ENCODE peak calls at places on chromosomes 3 and 15, in five cellular contexts. V is H1, G is stomach, C is sigmoid colon, W is transverse colon. T is an unnamed sample. For H3K36me3, the result is how much of the 10 kb centered on the place peaks cover.

GRCh38 chr3:157755254-157755653 is 252.0 kb upstream of the VEPH1 start:
- DNase-seq in V (no peak), G (no peak), C (no peak), W (no peak), T (no peak)

GRCh38 chr3:24145981-24146822 is 201.1 kb downstream of the NR1D2 start:
- DNase-seq in V (no peak), G (no peak), C (no peak), W (no peak), T (no peak)

GRCh38 chr3:49158108-49158709 is 7.9 kb downstream of the CCDC71 start:
- DNase-seq in V (no peak), G (peak), C (no peak), W (peak), T (no peak)

GRCh38 chr3:24101676-24102168 is 156.6 kb downstream of the NR1D2 start:
- DNase-seq in V (no peak), G (no peak), C (no peak), W (no peak), T (no peak)

GRCh38 chr3:74750901-74751300 is 136.4 kb upstream of the CNTN3 start:
- DNase-seq in V (no peak), G (no peak), C (no peak), W (no peak), T (no peak)

GRCh38 chr15:96334705-96335428 is 4.4 kb downstream of the NR2F2 start:
- DNase-seq in V (no peak), G (no peak), C (no peak), W (peak), T (no peak)

GRCh38 chr15:94269954-94270353 is 38.6 kb downstream of the MCTP2 start:
- DNase-seq in V (no peak), G (no peak), C (no peak), W (no peak), T (no peak)

GRCh38 chr3:44026224-44026865 is 215.3 kb upstream of the TOPAZ1 start:
- DNase-seq in V (no peak), G (no peak), C (no peak), W (no peak), T (no peak)

GRCh38 chr3:141123677-141124410 is 72.7 kb downstream of the SPSB4 start:
- DNase-seq in V (no peak), G (no peak), C (no peak), W (no peak), T (no peak)

GRCh38 chr15:69034352-69034751 is 19.9 kb downstream of the NOX5 start:
- DNase-seq in V (no peak), G (no peak), C (no peak), W (no peak), T (no peak)

GRCh38 chr3:99777708-99778107 is 40.0 kb upstream of the CMSS1 start:
- DNase-seq in V (no peak), G (no peak), C (no peak), W (no peak), T (no peak)

GRCh38 chr3:41117398-41117870 is 81.9 kb upstream of the CTNNB1 start:
- DNase-seq in V (no peak), G (peak), C (peak), W (peak), T (peak)

GRCh38 chr3:177772908-177773557 is 575.8 kb upstream of the TBL1XR1 start:
- DNase-seq in V (no peak), G (no peak), C (no peak), W (no peak), T (no peak)

GRCh38 chr3:197082871-197083270 is 53.3 kb upstream of the MELTF start:
- DNase-seq in V (no peak), G (no peak), C (no peak), W (no peak), T (no peak)

GRCh38 chr15:31080618-31081017 is 20.9 kb downstream of the TRPM1 start:
- DNase-seq in V (peak), G (peak), C (peak), W (peak), T (no peak)

GRCh38 chr3:81378552-81379288 is 382.7 kb downstream of the GBE1 start:
- DNase-seq in V (no peak), G (no peak), C (no peak), W (no peak), T (no peak)

GRCh38 chr3:125602752-125603649 is 7.7 kb upstream of the OSBPL11 start:
- DNase-seq in V (no peak), G (no peak), C (no peak), W (no peak), T (no peak)

GRCh38 chr3:106085998-106086397 is 217.2 kb upstream of the CBLB start:
- DNase-seq in V (no peak), G (no peak), C (no peak), W (no peak), T (no peak)

GRCh38 chr15:70829366-70830166 is 24.4 kb downstream of the LARP6 start:
- DNase-seq in V (no peak), G (no peak), C (no peak), W (no peak), T (no peak)

GRCh38 chr3:120614765-120615164 is 18.6 kb downstream of the NDUFB4 start:
- DNase-seq in V (no peak), G (no peak), C (no peak), W (no peak), T (no peak)

GRCh38 chr3:81452406-81452805 is 309.0 kb downstream of the GBE1 start:
- DNase-seq in V (no peak), G (no peak), C (no peak), W (no peak), T (no peak)

GRCh38 chr3:129047553-129047839 is 13.1 kb upstream of the GP9 start:
- DNase-seq in V (no peak), G (no peak), C (peak), W (no peak), T (no peak)

GRCh38 chr3:28279770-28280169 is 38.4 kb downstream of the CMC1 start:
- DNase-seq in V (no peak), G (no peak), C (no peak), W (no peak), T (no peak)

GRCh38 chr3:28273837-28274236 is 32.4 kb downstream of the CMC1 start:
- DNase-seq in V (no peak), G (no peak), C (no peak), W (no peak), T (no peak)

DNA sequence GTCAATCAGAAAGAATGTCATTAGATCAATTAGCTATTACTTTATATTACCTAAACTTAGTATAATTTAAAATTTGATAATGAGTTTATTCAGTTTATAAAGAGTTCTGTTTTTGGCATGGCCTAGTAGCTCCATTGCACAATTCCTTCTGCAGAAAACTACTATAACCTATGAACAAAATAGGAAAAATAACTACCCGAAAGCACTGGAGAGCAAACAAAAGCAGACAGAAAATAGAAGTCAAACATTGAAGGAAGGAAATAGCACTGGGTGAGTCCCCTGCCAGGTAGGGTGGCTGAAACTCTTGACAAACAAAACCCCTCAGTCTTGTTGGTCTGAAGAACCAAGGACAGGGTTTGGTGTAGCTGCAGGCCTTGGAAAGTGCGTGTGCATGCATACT is 37.5 kb downstream of the CMC1 start:
- DNase-seq in V (no peak), G (no peak), C (no peak), W (no peak), T (no peak)
- H3K27ac ChIP-seq in V (no peak), G (no peak), C (no peak), W (no peak), T (no peak)

GRCh38 chr15:81292516-81293001 is 31.4 kb downstream of the STARD5 start:
- DNase-seq in V (no peak), G (no peak), C (no peak), W (peak), T (no peak)
- TF ChIP-seq POLR2AphosphoS5 in V (no peak), G (no peak), C (no peak), W (peak), T (no peak)

GRCh38 chr15:59099162-59099685 is 5.7 kb upstream of the CCNB2 start:
- DNase-seq in V (no peak), G (no peak), C (no peak), W (no peak), T (no peak)

GRCh38 chr15:59094077-59094476 is 10.9 kb upstream of the CCNB2 start:
- DNase-seq in V (no peak), G (no peak), C (no peak), W (no peak), T (no peak)

DNA sequence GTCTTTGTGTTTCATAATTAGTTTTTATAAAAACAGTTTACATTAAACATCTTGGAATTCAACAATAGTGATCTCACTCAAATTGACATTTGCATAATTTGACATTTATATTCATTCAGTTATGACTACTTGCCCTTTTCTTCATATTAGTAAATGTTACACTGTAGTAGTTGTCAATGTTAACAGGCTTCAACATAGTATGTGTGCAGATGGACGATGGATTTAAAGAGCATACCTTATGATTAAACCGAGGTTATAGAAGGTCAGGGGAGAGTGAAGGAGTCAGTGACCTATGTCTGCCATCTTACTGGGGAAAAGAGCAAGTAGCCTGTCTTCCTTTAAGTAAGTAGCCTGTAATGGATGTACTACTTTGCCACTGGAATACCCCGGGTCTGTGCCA is 8.5 kb upstream of the CCNB2 start:
- DNase-seq in V (no peak), G (no peak), C (no peak), W (no peak), T (no peak)
- H3K36me3 ChIP-seq in V (under half), G (under half), C (under half), W (under half), T (under half)

DNA sequence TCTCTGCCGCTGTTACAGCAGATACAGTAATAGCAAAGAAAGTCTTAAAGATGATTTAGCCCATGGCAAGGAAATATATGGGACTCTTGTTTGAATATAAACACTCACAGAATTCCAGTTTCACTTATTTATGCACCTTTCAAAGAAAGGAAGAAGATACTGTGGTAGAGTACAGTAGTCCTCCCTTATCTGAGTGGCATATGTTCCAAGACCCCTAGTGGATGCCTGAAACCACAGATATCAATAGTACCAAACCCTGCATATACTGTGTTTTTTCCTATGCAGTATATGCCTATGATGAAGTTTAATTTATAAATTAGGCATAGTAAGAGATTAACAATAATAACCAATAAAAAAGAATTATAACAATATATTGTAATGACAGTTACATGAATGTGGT is 8.2 kb downstream of the MAP2K1 start:
- DNase-seq in V (no peak), G (no peak), C (no peak), W (no peak), T (no peak)
- H3K27ac ChIP-seq in V (no peak), G (no peak), C (no peak), W (no peak), T (no peak)

GRCh38 chr15:75453703-75454470 is 2.4 kb upstream of the SIN3A start:
- DNase-seq in V (peak), G (peak), C (peak), W (peak), T (peak)
- TF ChIP-seq POLR2AphosphoS5 in V (peak), G (peak), C (peak), W (peak), T (peak)

GRCh38 chr3:121821421-121822199 is 13.2 kb downstream of the IQCB1 start:
- DNase-seq in V (no peak), G (no peak), C (no peak), W (no peak), T (no peak)

GRCh38 chr3:121822973-121823372 is 11.9 kb downstream of the IQCB1 start:
- DNase-seq in V (no peak), G (no peak), C (no peak), W (no peak), T (no peak)

GRCh38 chr3:121817753-121818152 is 17.1 kb downstream of the IQCB1 start:
- DNase-seq in V (no peak), G (no peak), C (no peak), W (no peak), T (no peak)

GRCh38 chr3:121819236-121819635 is 15.6 kb downstream of the IQCB1 start:
- DNase-seq in V (no peak), G (no peak), C (no peak), W (no peak), T (no peak)

DNA sequence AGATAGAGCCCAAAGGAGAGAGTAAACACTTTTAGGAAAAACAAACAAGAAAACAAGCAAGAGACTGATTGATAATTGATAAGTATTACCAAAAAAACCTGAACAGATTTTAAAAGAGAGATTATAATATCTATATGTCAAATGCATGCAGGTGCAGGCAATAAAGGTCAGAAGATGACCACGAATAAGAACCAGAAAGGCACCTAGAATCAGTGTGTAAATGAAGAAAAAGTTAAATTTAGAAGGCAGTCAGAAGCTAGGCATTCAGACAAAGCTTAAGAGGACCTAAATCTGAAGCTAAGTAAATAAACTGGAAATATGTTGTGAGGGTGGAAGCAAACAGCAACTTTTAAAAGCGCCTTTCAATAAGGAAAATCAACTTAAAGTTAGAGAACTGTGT is 16.3 kb downstream of the IQCB1 start:
- DNase-seq in V (no peak), G (no peak), C (no peak), W (no peak), T (no peak)
- H3K36me3 ChIP-seq in V (under half), G (under half), C (under half), W (under half), T (under half)

DNA sequence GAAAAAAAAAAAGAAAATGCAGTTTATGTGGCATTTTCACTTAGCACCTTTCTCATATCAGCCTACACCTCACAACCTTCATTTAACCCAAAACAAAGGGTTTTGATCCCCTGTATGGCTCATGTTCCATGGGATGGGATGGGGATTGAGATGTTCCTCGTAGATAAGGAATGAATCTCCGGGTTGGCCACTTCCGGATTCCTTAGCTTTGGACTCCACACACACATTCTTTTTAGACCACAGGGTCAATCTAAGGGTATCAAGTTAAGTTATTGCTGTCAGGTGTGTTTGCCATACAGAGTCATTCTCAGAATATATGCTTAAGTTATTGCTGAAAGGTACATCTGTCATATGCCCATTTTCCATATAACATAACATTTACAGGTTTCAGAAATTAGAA is 301.4 kb upstream of the TGFBR2 start:
- DNase-seq in V (no peak), G (no peak), C (no peak), W (no peak), T (no peak)
- H3K27ac ChIP-seq in V (no peak), G (no peak), C (no peak), W (no peak), T (no peak)

DNA sequence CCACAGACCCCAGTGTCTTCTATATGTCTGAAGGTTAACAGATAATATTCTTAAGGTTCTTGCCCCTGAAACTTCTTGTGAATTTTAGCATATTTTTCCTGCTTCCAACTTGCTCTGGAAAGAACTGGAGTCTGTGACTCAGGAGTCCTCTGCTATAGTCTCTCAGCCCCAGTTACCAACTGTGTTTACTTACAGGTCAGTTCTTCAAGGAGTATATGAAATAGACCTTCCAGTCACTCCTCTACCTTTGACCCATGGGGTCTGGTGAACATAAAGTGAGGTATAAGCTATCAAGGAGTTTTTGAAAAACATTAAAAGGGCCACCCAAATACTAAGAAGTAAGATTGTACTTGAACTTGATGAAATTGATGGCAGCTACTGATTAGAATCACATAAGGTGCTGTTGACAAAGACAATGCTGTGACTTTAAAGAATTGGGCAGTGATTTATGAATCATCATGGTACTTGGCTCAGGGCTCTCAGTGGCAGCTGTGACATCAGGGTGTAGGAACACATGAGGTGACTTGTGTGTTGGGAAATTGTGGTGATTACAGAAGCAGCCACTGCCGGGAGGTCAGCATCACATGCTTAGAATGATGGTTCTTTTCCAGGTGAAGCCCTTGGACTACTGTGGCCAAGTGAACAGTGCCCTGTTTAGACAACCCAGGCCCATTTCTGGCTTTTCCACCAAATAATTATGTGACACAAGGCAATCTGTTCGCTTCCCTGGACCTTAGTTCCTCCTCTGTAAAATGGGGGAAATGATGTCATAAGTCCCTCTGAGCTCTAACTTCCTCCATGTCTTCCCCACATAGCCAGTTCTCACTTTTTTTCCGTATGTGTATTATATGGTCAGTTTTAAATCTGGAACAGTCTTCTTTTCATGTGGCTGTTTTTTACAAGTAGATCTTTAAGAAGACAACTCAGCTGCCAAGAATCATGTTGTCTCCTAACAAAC is 139.5 kb upstream of the ROPN1 start:
- DNase-seq in V (no peak), G (no peak), C (no peak), W (no peak), T (no peak)
- TF ChIP-seq POLR2AphosphoS5 in V (no peak), G (peak), C (no peak), W (no peak), T (no peak)

DNA sequence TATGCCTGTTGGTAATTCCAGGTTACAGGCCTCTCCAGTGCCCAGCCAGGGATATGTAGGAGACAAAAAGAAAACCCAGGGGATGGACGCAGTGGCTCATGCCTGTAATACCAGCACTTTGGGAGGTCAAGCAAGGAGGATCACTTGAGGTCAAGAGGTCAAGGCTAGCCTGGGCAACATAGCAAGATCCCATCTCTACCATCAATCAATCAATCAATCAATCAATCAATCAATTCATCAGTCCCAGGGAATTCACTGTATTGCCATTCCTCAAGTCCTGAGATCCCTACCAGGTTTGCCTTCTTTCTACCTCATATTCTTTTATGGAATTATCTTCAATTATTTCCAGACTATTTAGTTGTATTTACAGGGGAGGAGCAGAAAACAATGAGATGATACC is 82.2 kb downstream of the DHX30 start:
- DNase-seq in V (no peak), G (no peak), C (no peak), W (no peak), T (no peak)
- H3K36me3 ChIP-seq in V (under half), G (under half), C (under half), W (under half), T (under half)

GRCh38 chr3:192887701-192888100 is 30.0 kb downstream of the MB21D2 start:
- DNase-seq in V (no peak), G (no peak), C (no peak), W (no peak), T (no peak)

GRCh38 chr3:192888121-192888520 is 29.5 kb downstream of the MB21D2 start:
- DNase-seq in V (no peak), G (no peak), C (no peak), W (no peak), T (no peak)

GRCh38 chr3:192885374-192885773 is 32.3 kb downstream of the MB21D2 start:
- DNase-seq in V (no peak), G (no peak), C (no peak), W (no peak), T (no peak)

GRCh38 chr3:192884831-192885356 is 32.8 kb downstream of the MB21D2 start:
- DNase-seq in V (no peak), G (no peak), C (no peak), W (no peak), T (no peak)

DNA sequence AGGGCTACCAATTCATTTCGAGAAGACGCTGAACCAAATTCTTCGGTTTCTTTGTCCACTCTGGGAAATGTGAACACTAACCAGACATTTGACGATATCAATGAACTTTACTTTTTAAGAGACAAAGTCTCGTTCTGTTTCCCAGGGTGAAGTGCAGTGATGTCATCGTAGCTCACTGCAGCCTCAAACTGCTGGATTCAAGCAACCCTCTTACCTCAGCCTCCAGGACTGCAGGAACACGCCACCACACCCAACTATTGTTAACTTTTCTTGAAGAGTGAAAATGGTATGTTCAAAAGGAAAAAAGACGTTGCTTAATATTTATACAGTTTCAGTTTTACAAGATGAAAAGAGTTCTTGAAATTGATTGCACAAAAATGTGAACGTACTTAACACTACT is 30.6 kb downstream of the MB21D2 start:
- DNase-seq in V (no peak), G (no peak), C (no peak), W (no peak), T (no peak)
- H3K27ac ChIP-seq in V (no peak), G (no peak), C (no peak), W (no peak), T (no peak)

T was measured in breast epithelium.